ENCODE peak calls at places on chromosomes 16 and 17, in five cellular contexts. A, E, I, Z and K are unnamed samples.

GRCh38 chr16:12538667-12539081 is 265.0 kb downstream of the CPPED1 start:
- DNase-seq in A (no peak), E (no peak), I (no peak), Z (peak; percentile 86), K (no peak)

GRCh38 chr17:21358185-21358584 is 18.0 kb upstream of the KCNJ12 start:
- DNase-seq in A (no peak), E (no peak), Z (no peak), I (no peak), K (no peak)

GRCh38 chr17:74566132-74566753 is 1.1 kb downstream of the CD300H start:
- DNase-seq in A (peak; percentile 53), I (peak; percentile 11), E (peak; percentile 61), Z (peak; percentile 25), K (no peak)

GRCh38 chr17:77874303-77875050 is 84.0 kb upstream of the TNRC6C start:
- DNase-seq in Z (no peak), A (no peak), I (no peak), E (no peak), K (no peak)

GRCh38 chr17:13698832-13699231 is 97.1 kb upstream of the HS3ST3A1 start:
- DNase-seq in E (no peak), A (no peak), I (no peak), Z (no peak), K (no peak)

GRCh38 chr16:67229906-67230808 is 3.2 kb downstream of the TMEM208 start:
- DNase-seq in I (no peak), Z (no peak), E (no peak), A (no peak), K (no peak)

GRCh38 chr17:15393414-15393813 is 52.0 kb upstream of the TEKT3 start:
- DNase-seq in I (no peak), Z (no peak), A (no peak), E (no peak), K (no peak)

GRCh38 chr17:79038545-79039135 is 14.7 kb downstream of the C1QTNF1 start:
- DNase-seq in A (peak; percentile 99), I (no peak), Z (peak; percentile 99), E (no peak), K (peak; percentile 87)

GRCh38 chr16:59148312-59148711 is 414.2 kb upstream of the GOT2 start:
- DNase-seq in Z (no peak), E (no peak), A (no peak), I (no peak), K (no peak)

GRCh38 chr16:49675417-49675816 is 180.5 kb downstream of the ZNF423 start:
- DNase-seq in A (no peak), Z (no peak), I (no peak), E (no peak), K (no peak)

GRCh38 chr17:42087736-42088705 is 10.3 kb downstream of the ZNF385C start:
- DNase-seq in I (no peak), E (no peak), A (no peak), Z (peak; percentile 14), K (no peak)

GRCh38 chr16:71811261-71811803 is 2.7 kb upstream of the AP1G1 start:
- DNase-seq in E (no peak), A (peak; percentile 60), Z (no peak), I (no peak), K (no peak)

GRCh38 chr17:17030515-17031211 is 11.6 kb upstream of the MPRIP start:
- DNase-seq in Z (no peak), A (no peak), I (no peak), E (no peak), K (no peak)

GRCh38 chr17:2511462-2512369 is at the start of gene METTL16:
- DNase-seq in Z (peak; percentile 98), E (peak; percentile 100), I (peak; percentile 99), A (peak; percentile 99), K (peak; percentile 100)

GRCh38 chr17:71934520-71934919 is 186.3 kb upstream of the SOX9 start:
- DNase-seq in I (no peak), Z (peak; percentile 38), A (no peak), E (no peak), K (no peak)

GRCh38 chr16:47037396-47037745 is 63.9 kb upstream of the DNAJA2 start:
- DNase-seq in E (peak; percentile 35), Z (no peak), I (peak; percentile 28), A (peak; percentile 11), K (peak; percentile 74)

GRCh38 chr17:42886283-42887176 is 14.1 kb upstream of the G6PC1 start:
- DNase-seq in I (no peak), E (no peak), Z (no peak), A (no peak), K (no peak)

GRCh38 chr17:45405250-45406086 is 27.2 kb downstream of the ARHGAP27 start:
- DNase-seq in Z (no peak), E (peak; percentile 77), I (no peak), A (no peak), K (no peak)

GRCh38 chr16:11278681-11279628 is 2.2 kb downstream of the PRM1 start:
- DNase-seq in E (no peak), A (no peak), I (no peak), Z (no peak), K (no peak)

GRCh38 chr17:29565643-29566472 is 979 bp downstream of the ABHD15 start:
- DNase-seq in I (peak; percentile 52), Z (no peak), A (no peak), E (peak; percentile 58), K (peak; percentile 81)

GRCh38 chr17:7845359-7846062 is 9.4 kb upstream of the TMEM88 start:
- DNase-seq in I (peak; percentile 3), Z (no peak), A (no peak), E (no peak), K (peak; percentile 64)

GRCh38 chr17:63754046-63754445 is 12.4 kb upstream of the STRADA start:
- DNase-seq in I (no peak), Z (no peak), E (no peak), A (no peak), K (no peak)

GRCh38 chr17:78798695-78799559 is 16.9 kb upstream of the CYTH1 start:
- DNase-seq in Z (peak; percentile 37), I (no peak), E (peak; percentile 40), A (peak; percentile 39), K (no peak)

GRCh38 chr16:65751622-65752598 is 614.6 kb upstream of the CDH5 start:
- DNase-seq in A (peak; percentile 34), I (no peak), E (no peak), Z (no peak), K (no peak)

GRCh38 chr17:59620518-59621259 is 994 bp downstream of the CLTC start:
- DNase-seq in A (peak; percentile 43), I (peak; percentile 52), E (peak; percentile 64), Z (peak; percentile 47), K (no peak)